ENCODE peak calls at places on chromosomes 4 and X, in eight cellular contexts. N is GM12891; S is fibroblast of lung; X is naive thymus-derived CD8-positive, alpha-beta T cell; J is HFFc6; O is suprapubic skin; V is fibroblast of mammary gland; Q is breast epithelium. U is an unnamed sample.

GRCh38 chrX:50643525-50644137 is 170.4 kb downstream of the SHROOM4 start:
- DNase-seq in N (no peak), S (no peak), X (no peak), J (no peak), O (no peak), V (no peak), Q (no peak), U (no peak)

GRCh38 chr4:77510367-77510766 is 95.3 kb upstream of the CXCL13 start:
- DNase-seq in N (no peak), S (no peak), X (no peak), J (no peak), O (no peak), V (no peak), Q (no peak), U (no peak)

GRCh38 chr4:139875456-139875855 is 209.8 kb downstream of the MGST2 start:
- DNase-seq in N (no peak), S (no peak), X (no peak), J (no peak), O (no peak), V (no peak), Q (no peak), U (no peak)

GRCh38 chrX:21374994-21375794 is 976 bp downstream of the CNKSR2 start:
- DNase-seq in N (no peak), S (no peak), X (no peak), J (no peak), O (no peak), V (no peak), Q (no peak), U (peak)

GRCh38 chrX:112731793-112732192 is 52.1 kb upstream of the LHFPL1 start:
- DNase-seq in N (no peak), S (no peak), X (no peak), J (no peak), O (no peak), V (peak), Q (no peak), U (no peak)

GRCh38 chr4:6011686-6012085 is 6.5 kb downstream of the C4orf50 start:
- DNase-seq in N (no peak), S (no peak), X (no peak), J (no peak), O (no peak), V (no peak), Q (no peak), U (no peak)

GRCh38 chr4:174423257-174423944 is 98.9 kb downstream of the HPGD start:
- DNase-seq in N (no peak), S (peak), X (no peak), J (peak), O (no peak), V (peak), Q (no peak), U (no peak)

GRCh38 chrX:38375888-38376287 is 23.5 kb downstream of the OTC start:
- DNase-seq in N (no peak), S (no peak), X (no peak), J (no peak), O (no peak), V (peak), Q (no peak), U (no peak)

GRCh38 chr4:18980516-18981233 is 959.1 kb upstream of the LCORL start:
- DNase-seq in N (no peak), S (no peak), X (no peak), J (no peak), O (no peak), V (no peak), Q (no peak), U (no peak)